ENCODE peak calls at places on chromosome 16, in eight cellular contexts. Y is spleen, U is heart right ventricle, N is Peyer's patch, Q is body of pancreas, B is PC-3, R is HCT116, E is GM12878. P is an unnamed sample. For H3K9me3, the result is how much of the 10 kb centered on the place peaks cover.

GRCh38 chr16:2465653-2466415 is 5.3 kb upstream of the NTN3 start:
- DNase-seq in Y (no peak), B (peak), Q (no peak), N (no peak), E (no peak), R (no peak), U (no peak), P (no peak)

GRCh38 chr16:19858006-19858653 is 26.5 kb downstream of the GPRC5B start:
- DNase-seq in N (no peak), R (no peak), Q (no peak), Y (no peak), B (no peak), E (no peak), U (no peak), P (no peak)

GRCh38 chr16:21001262-21001661 is 100.7 kb downstream of the LYRM1 start:
- DNase-seq in E (no peak), U (no peak), N (no peak), R (peak), B (peak), Q (peak), Y (no peak), P (no peak)

GRCh38 chr16:622920-623280 is 7.9 kb upstream of the WFIKKN1 start:
- DNase-seq in R (no peak), Q (no peak), U (no peak), B (no peak), E (no peak), N (no peak), Y (peak), P (no peak)

GRCh38 chr16:66539628-66540469 is 10.1 kb downstream of the TK2 start:
- DNase-seq in U (no peak), E (no peak), Q (no peak), Y (no peak), R (no peak), B (no peak), N (no peak), P (no peak)

GRCh38 chr16:53805747-53806146 is 101.8 kb downstream of the FTO start:
- DNase-seq in U (no peak), Y (no peak), Q (no peak), N (no peak), R (no peak), B (no peak), E (no peak), P (no peak)

GRCh38 chr16:57144027-57144426 is 41.8 kb downstream of the PSME3IP1 start:
- DNase-seq in E (no peak), R (no peak), Y (no peak), U (no peak), Q (no peak), B (no peak), N (no peak), P (no peak)

GRCh38 chr16:68072038-68072695 is 13.0 kb upstream of the NFATC3 start:
- DNase-seq in N (peak), Y (no peak), R (no peak), Q (no peak), E (no peak), B (peak), U (no peak), P (no peak)

GRCh38 chr16:79100456-79100855 is 500.1 kb downstream of the MAF start:
- DNase-seq in Y (no peak), B (no peak), R (no peak), Q (no peak), N (no peak), E (no peak), U (no peak), P (no peak)

GRCh38 chr16:81740163-81740562 is 38.9 kb upstream of the PLCG2 start:
- DNase-seq in R (no peak), B (no peak), U (no peak), Q (no peak), N (no peak), E (peak), Y (peak), P (no peak)

GRCh38 chr16:10981697-10982216 is 37.4 kb downstream of the CLEC16A start:
- DNase-seq in B (peak), U (no peak), N (no peak), E (no peak), Y (no peak), Q (no peak), R (peak), P (no peak)

GRCh38 chr16:26525856-26526255 is 540.9 kb upstream of the C16orf82 start:
- DNase-seq in Q (no peak), E (no peak), Y (no peak), B (no peak), U (no peak), R (no peak), N (no peak), P (no peak)

GRCh38 chr16:88428616-88429386 is 24.3 kb upstream of the ZFPM1 start:
- DNase-seq in E (no peak), U (no peak), Y (no peak), N (no peak), Q (no peak), R (no peak), B (no peak), P (no peak)

GRCh38 chr16:75497558-75497957 is 2.3 kb upstream of the CHST6 start:
- DNase-seq in E (no peak), R (no peak), B (no peak), U (no peak), Y (peak), N (no peak), Q (peak), P (no peak)

DNA sequence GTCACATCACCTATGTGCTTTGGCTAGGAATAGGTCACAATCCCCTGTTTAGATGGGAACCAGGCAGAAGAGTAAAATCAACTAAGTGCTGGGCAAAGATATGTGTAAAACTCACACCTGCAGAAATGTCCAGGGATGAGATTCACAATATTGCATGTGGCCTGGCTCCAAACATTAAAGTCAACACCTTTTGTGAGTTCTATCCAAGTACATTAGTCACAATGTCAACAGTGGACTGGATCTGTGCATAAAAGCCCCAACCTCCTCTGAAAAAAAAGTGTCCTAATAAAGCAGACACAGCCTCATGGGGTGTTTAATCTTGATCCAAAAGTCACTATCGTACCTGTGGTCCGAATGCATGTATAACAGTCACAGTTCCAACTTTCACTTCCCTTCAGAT is 1990.3 kb downstream of the TP53TG3F start:
- DNase-seq in Q (no peak), Y (no peak), E (no peak), U (no peak), N (no peak), R (no peak), B (no peak), P (no peak)
- H3K9me3 ChIP-seq in Q (under half), Y (half or more), E (under half), U (under half), N (under half), R (under half), B (under half), P (under half)

DNA sequence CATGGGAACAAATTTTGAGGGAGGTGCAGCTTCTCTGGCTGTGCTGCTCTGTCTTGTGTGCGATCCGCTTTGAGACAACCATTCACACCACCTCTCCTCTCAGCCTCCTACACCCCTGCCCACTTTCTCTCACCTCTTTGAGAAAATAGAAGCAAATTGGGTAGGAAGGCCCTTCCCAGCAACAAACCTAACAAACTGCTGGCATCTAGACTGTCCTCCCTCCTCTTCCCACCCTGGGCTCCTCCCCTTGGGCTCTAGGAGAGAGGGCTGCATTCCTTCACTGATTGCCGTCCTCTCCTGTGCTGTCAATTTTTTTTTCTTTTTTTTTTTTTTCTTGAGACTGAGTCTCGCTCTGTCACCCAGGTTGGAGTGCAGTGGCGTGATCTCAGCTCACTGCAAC is 13.5 kb downstream of the CDIPT start:
- DNase-seq in Y (no peak), E (no peak), R (no peak), U (no peak), B (no peak), Q (no peak), N (no peak), P (no peak)
- TF ChIP-seq CTCF in Y (no peak), E (no peak), R (no peak), U (no peak), B (no peak), Q (no peak), N (no peak), P (no peak)

GRCh38 chr16:35733278-35733965 is 2274.0 kb downstream of the TP53TG3F start:
- DNase-seq in U (no peak), Q (no peak), R (no peak), Y (no peak), B (no peak), N (no peak), E (no peak), P (no peak)
- H3K9me3 ChIP-seq in U (under half), Q (under half), R (under half), Y (half or more), B (under half), N (under half), E (under half), P (under half)

GRCh38 chr16:4389051-4389955 is 17.7 kb downstream of the VASN start:
- DNase-seq in R (no peak), Y (no peak), Q (no peak), N (no peak), B (no peak), E (no peak), U (no peak), P (no peak)
- TF ChIP-seq CTCF in R (no peak), Y (no peak), Q (no peak), N (no peak), B (no peak), E (no peak), U (no peak), P (no peak)

GRCh38 chr16:85605051-85605911 is 7.8 kb upstream of the GSE1 start:
- DNase-seq in E (no peak), R (no peak), Q (no peak), N (no peak), U (no peak), Y (no peak), B (no peak), P (no peak)
- H3K9me3 ChIP-seq in E (under half), R (under half), Q (under half), N (under half), U (under half), Y (under half), B (under half), P (under half)

P was measured in upper lobe of right lung.